ENCODE peak calls at places on chromosomes 11 and 22, in eight cellular contexts. H is glutamatergic neuron, C is OCI-LY7, V is foreskin fibroblast, E is cardiac fibroblast, T is hepatocyte, U is sigmoid colon, L is fibroblast of mammary gland. F is an unnamed sample.

GRCh38 chr11:2702771-2703486 is 3.1 kb upstream of the KCNQ1OT1 start:
- DNase-seq in E (no peak), H (peak), V (no peak), C (no peak), U (peak), T (no peak), L (no peak), F (no peak)

GRCh38 chr11:76232026-76232665 is 25.8 kb upstream of the WNT11 start:
- DNase-seq in V (no peak), H (no peak), U (no peak), C (peak), T (peak), E (no peak), L (no peak), F (no peak)

GRCh38 chr22:28600546-28601143 is 79.0 kb downstream of the TTC28 start:
- DNase-seq in H (no peak), T (peak), L (peak), V (peak), C (peak), E (peak), U (no peak), F (no peak)

GRCh38 chr22:35995772-35996171 is 32.9 kb downstream of the RBFOX2 start:
- DNase-seq in T (peak), C (no peak), H (peak), E (peak), V (peak), L (peak), U (peak), F (no peak)

GRCh38 chr22:37639070-37639760 is at the start of gene SH3BP1:
- DNase-seq in C (peak), U (no peak), V (peak), T (peak), L (no peak), H (peak), E (peak), F (peak)

GRCh38 chr11:128310676-128311445 is 276.5 kb downstream of the ETS1 start:
- DNase-seq in V (no peak), L (no peak), T (no peak), H (no peak), U (no peak), E (no peak), C (no peak), F (no peak)

GRCh38 chr11:69372589-69373250 is 78.8 kb downstream of the MYEOV start:
- DNase-seq in C (no peak), U (no peak), L (no peak), E (no peak), H (no peak), T (no peak), V (no peak), F (no peak)

GRCh38 chr11:19200410-19201201 is 1.2 kb downstream of the CSRP3 start:
- DNase-seq in E (peak), L (peak), C (no peak), U (no peak), V (peak), T (no peak), H (no peak), F (no peak)

GRCh38 chr11:62705401-62705800 is 1.8 kb downstream of the BSCL2 start:
- DNase-seq in U (no peak), H (no peak), V (no peak), C (no peak), L (no peak), E (peak), T (no peak), F (no peak)

GRCh38 chr22:20729194-20729593 is 44.7 kb upstream of the SERPIND1 start:
- DNase-seq in T (no peak), L (no peak), V (no peak), H (no peak), C (no peak), E (no peak), U (no peak), F (no peak)

GRCh38 chr22:27786253-27786898 is 15.2 kb downstream of the MN1 start:
- DNase-seq in L (no peak), T (no peak), C (no peak), V (no peak), H (no peak), E (no peak), U (peak), F (no peak)

GRCh38 chr22:30020511-30020910 is 59.8 kb upstream of the HORMAD2 start:
- DNase-seq in L (no peak), T (no peak), H (no peak), U (no peak), E (no peak), V (no peak), C (no peak), F (no peak)

GRCh38 chr11:7571640-7572000 is 57.8 kb downstream of the PPFIBP2 start:
- DNase-seq in V (peak), L (peak), C (peak), H (peak), T (peak), U (peak), E (peak), F (peak)

GRCh38 chr22:21642584-21643448 is 714 bp downstream of the SDF2L1 start:
- DNase-seq in E (peak), V (peak), C (peak), U (no peak), L (peak), H (peak), T (peak), F (peak)

GRCh38 chr11:69515271-69516245 is 34.1 kb downstream of the LINC01488 start:
- DNase-seq in E (no peak), U (peak), V (no peak), T (no peak), C (no peak), H (no peak), L (no peak), F (no peak)

GRCh38 chr22:34709641-34710040 is 356.3 kb upstream of the ISX start:
- DNase-seq in T (no peak), U (no peak), L (no peak), V (no peak), E (no peak), H (no peak), C (no peak), F (no peak)

GRCh38 chr11:71228961-71229360 is 23.4 kb downstream of the SHANK2 start:
- DNase-seq in T (no peak), V (peak), C (no peak), U (no peak), E (no peak), L (peak), H (no peak), F (no peak)

GRCh38 chr11:17991799-17992433 is 20.9 kb downstream of the SERGEF start:
- DNase-seq in U (no peak), T (peak), C (peak), L (peak), H (peak), E (peak), V (peak), F (peak)

GRCh38 chr11:120666121-120666639 is 154.6 kb downstream of the GRIK4 start:
- DNase-seq in V (no peak), C (peak), U (no peak), L (no peak), H (no peak), T (no peak), E (no peak), F (no peak)

GRCh38 chr11:111729441-111729840 is 36.7 kb downstream of the PPP2R1B start:
- DNase-seq in T (no peak), L (no peak), C (no peak), H (no peak), U (no peak), E (no peak), V (no peak), F (no peak)

GRCh38 chr11:109914038-109914437 is 179.2 kb upstream of the ZC3H12C start:
- DNase-seq in L (no peak), C (no peak), H (no peak), U (no peak), V (no peak), T (peak), E (no peak), F (no peak)

GRCh38 chr22:29716814-29717213 is 3.0 kb upstream of the CABP7 start:
- DNase-seq in V (peak), H (no peak), U (no peak), L (peak), T (peak), C (peak), E (peak), F (peak)

GRCh38 chr11:18720811-18721575 is 5.0 kb downstream of the IGSF22 start:
- DNase-seq in C (no peak), U (peak), L (peak), V (peak), T (peak), H (peak), E (peak), F (peak)

GRCh38 chr11:27279491-27279890 is 83.5 kb downstream of the CCDC34 start:
- DNase-seq in V (no peak), U (no peak), L (no peak), T (no peak), H (no peak), E (no peak), C (no peak), F (no peak)

GRCh38 chr22:19620742-19621371 is 93.4 kb upstream of the SEPTIN5 start:
- DNase-seq in T (no peak), U (no peak), H (no peak), E (peak), V (no peak), C (no peak), L (peak), F (no peak)

GRCh38 chr11:3922056-3922455 is 66.6 kb downstream of the STIM1 start:
- DNase-seq in E (no peak), C (no peak), T (no peak), V (no peak), H (no peak), U (no peak), L (no peak), F (no peak)

GRCh38 chr11:70104419-70104818 is 26.3 kb downstream of the ANO1 start:
- DNase-seq in L (no peak), C (no peak), E (no peak), H (no peak), T (peak), V (no peak), U (no peak), F (peak)

GRCh38 chr11:59754859-59755700 is at the start of gene STX3:
- DNase-seq in T (peak), L (peak), E (peak), H (peak), C (peak), U (peak), V (peak), F (peak)

GRCh38 chr11:57235761-57236703 is 1.0 kb downstream of the APLNR start:
- DNase-seq in H (no peak), C (no peak), U (no peak), T (no peak), V (no peak), L (no peak), E (no peak), F (no peak)

GRCh38 chr11:18010271-18010670 is 2.6 kb downstream of the SERGEF start:
- DNase-seq in L (no peak), U (no peak), H (no peak), T (no peak), E (no peak), C (peak), V (no peak), F (no peak)

GRCh38 chr22:49971232-49972162 is 10.9 kb downstream of the PIM3 start:
- DNase-seq in E (peak), U (peak), C (no peak), H (peak), L (peak), V (peak), T (peak), F (peak)

GRCh38 chr11:100849009-100849913 is 162.2 kb downstream of the ARHGAP42 start:
- DNase-seq in T (peak), U (no peak), E (peak), C (no peak), L (peak), H (no peak), V (peak), F (no peak)

GRCh38 chr11:73759520-73760065 is 1.3 kb downstream of the RAB6A start:
- DNase-seq in L (peak), V (peak), C (peak), E (peak), T (peak), U (no peak), H (no peak), F (no peak)

GRCh38 chr11:15258433-15259350 is 144.0 kb downstream of the INSC start:
- DNase-seq in L (peak), V (peak), E (peak), U (no peak), T (peak), H (no peak), C (peak), F (no peak)

GRCh38 chr11:65087827-65088226 is 3.8 kb downstream of the ZFPL1 start:
- DNase-seq in V (no peak), U (no peak), L (no peak), T (no peak), E (no peak), C (no peak), H (no peak), F (no peak)

GRCh38 chr11:2759228-2760195 is 59.7 kb upstream of the KCNQ1OT1 start:
- DNase-seq in C (no peak), H (peak), L (no peak), U (peak), E (no peak), T (no peak), V (no peak), F (no peak)

GRCh38 chr22:50088096-50088495 is 1.7 kb upstream of the MOV10L1 start:
- DNase-seq in U (no peak), V (no peak), C (no peak), T (no peak), E (no peak), L (no peak), H (no peak), F (no peak)

GRCh38 chr11:112156153-112156552 is 7.7 kb downstream of the IL18 start:
- DNase-seq in V (no peak), U (no peak), H (no peak), T (no peak), E (peak), L (no peak), C (no peak), F (no peak)

GRCh38 chr22:22786301-22787115 is 101.1 kb upstream of the IGLL5 start:
- DNase-seq in V (no peak), U (no peak), C (no peak), E (no peak), T (peak), L (no peak), H (no peak), F (no peak)

GRCh38 chr11:93614111-93614784 is 47.2 kb upstream of the CEP295 start:
- DNase-seq in H (no peak), C (peak), V (peak), L (no peak), T (no peak), E (no peak), U (no peak), F (no peak)
- TF ChIP-seq CTCF in H (no peak), C (peak), V (peak), L (no peak), T (no peak), E (peak), U (no peak), F (no peak)

GRCh38 chr11:79155237-79155636 is 285.6 kb downstream of the TENM4 start:
- DNase-seq in H (no peak), V (no peak), U (no peak), E (no peak), C (no peak), T (no peak), L (no peak), F (no peak)

GRCh38 chr11:79156031-79156430 is 284.8 kb downstream of the TENM4 start:
- DNase-seq in V (no peak), U (no peak), C (no peak), T (no peak), E (no peak), L (no peak), H (no peak), F (no peak)

GRCh38 chr11:79157738-79158137 is 283.1 kb downstream of the TENM4 start:
- DNase-seq in V (no peak), U (no peak), E (no peak), H (no peak), C (no peak), T (no peak), L (no peak), F (no peak)

GRCh38 chr11:79160786-79161403 is 279.9 kb downstream of the TENM4 start:
- DNase-seq in E (peak), V (peak), L (peak), H (no peak), T (peak), U (no peak), C (no peak), F (peak)

GRCh38 chr11:79159657-79160450 is 281.0 kb downstream of the TENM4 start:
- DNase-seq in E (no peak), H (no peak), U (no peak), C (no peak), T (no peak), L (no peak), V (peak), F (no peak)
- TF ChIP-seq CTCF in E (no peak), H (peak), U (no peak), C (peak), T (peak), L (peak), V (no peak), F (no peak)

GRCh38 chr11:75144716-75145014 is 6.2 kb upstream of the SLCO2B1 start:
- DNase-seq in U (peak), V (no peak), C (no peak), L (no peak), T (no peak), E (no peak), H (no peak), F (no peak)

GRCh38 chr11:75143420-75143731 is 7.5 kb upstream of the SLCO2B1 start:
- DNase-seq in E (no peak), L (no peak), T (no peak), C (no peak), V (no peak), U (no peak), H (no peak), F (no peak)

GRCh38 chr11:75141166-75141565 is 9.7 kb upstream of the SLCO2B1 start:
- DNase-seq in U (no peak), V (no peak), L (no peak), E (no peak), C (no peak), H (no peak), T (no peak), F (no peak)

GRCh38 chr11:75140269-75141138 is 10.4 kb upstream of the SLCO2B1 start:
- DNase-seq in U (no peak), T (peak), L (peak), E (peak), C (peak), V (peak), H (peak), F (peak)

DNA sequence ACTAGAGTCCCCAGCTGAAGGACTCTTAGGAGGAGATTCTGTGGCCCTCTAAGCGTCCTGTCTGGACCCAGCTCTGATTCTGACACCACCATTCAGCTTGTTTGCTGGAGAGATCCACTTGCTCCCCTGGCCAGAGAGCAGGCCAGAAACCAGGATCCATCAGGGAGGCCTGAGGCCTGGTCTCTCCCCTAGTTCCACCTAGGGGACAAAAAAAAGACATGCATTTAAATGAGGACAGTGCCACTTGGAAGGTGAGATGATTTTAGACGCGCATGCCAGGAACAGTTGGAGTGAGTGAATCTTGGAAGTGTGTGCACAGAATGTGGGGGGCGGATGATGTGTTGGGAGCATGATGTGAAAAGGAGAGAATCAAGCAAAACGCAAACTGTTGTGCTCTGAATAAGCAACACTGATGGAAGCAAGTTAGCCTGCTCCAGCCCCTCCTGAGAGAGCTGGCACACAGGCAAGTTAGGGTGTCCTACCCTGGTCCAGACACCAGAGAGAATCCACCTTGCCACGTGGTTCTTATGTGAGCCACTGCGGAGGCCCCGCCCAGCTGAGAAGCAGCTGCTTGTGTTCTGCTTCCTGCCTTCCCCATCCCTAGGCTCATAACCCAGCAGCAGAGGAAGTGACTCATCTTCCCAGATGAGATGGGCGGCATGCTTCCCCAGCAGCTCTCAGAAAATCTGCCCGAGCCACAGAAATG is 8.0 kb upstream of the SLCO2B1 start:
- DNase-seq in T (peak), V (peak), H (no peak), E (peak), C (peak), U (peak), L (peak), F (no peak)
- TF ChIP-seq CTCF in T (no peak), V (no peak), H (no peak), E (no peak), C (no peak), U (no peak), L (no peak), F (no peak)

DNA sequence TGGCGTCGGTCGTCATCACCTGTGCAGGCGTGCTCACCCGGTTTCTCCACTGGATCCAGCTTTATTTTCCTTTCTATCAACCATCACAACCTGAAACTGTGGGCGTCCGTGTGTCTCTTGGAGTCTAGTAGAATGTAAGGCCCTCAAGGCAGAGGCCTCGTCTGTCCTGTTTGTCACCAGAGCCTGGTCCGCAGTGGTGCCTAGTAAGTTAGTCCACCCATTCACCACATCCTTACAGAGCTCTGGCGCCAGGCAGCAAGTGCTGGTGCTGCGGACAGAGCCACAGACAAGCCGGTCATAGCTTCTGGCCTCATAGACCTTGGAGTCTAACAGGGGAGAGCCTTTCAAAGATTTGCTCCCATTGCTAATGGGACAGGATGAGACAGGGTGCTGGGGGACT is 64.4 kb upstream of the PARVG start:
- DNase-seq in H (no peak), E (no peak), U (peak), C (no peak), L (no peak), V (no peak), T (no peak), F (no peak)
- TF ChIP-seq CTCF in H (no peak), E (no peak), U (no peak), C (no peak), L (no peak), V (no peak), T (no peak), F (no peak)

DNA sequence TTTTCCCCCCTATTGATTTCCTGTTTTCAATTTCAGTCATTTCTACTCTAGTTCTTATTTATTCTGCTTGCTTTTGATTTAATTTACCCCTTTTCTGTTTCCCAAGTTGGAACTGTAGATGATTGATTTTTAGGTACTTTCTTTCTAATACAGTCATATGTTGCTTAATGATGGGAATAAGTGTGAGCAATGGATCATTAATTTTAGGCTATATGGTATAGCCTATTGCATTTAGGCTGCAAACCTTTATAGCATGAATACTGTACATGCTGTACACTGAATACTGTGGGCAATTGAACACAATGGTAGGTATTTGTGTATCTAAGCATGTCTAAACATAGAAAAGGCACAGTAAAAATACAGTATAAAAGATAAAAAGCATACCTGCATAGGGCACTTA is 44.9 kb downstream of the DDX10 start:
- DNase-seq in L (no peak), U (no peak), E (no peak), T (no peak), H (no peak), C (no peak), V (no peak), F (no peak)
- TF ChIP-seq CTCF in L (no peak), U (no peak), E (no peak), T (no peak), H (no peak), C (no peak), V (no peak), F (no peak)

DNA sequence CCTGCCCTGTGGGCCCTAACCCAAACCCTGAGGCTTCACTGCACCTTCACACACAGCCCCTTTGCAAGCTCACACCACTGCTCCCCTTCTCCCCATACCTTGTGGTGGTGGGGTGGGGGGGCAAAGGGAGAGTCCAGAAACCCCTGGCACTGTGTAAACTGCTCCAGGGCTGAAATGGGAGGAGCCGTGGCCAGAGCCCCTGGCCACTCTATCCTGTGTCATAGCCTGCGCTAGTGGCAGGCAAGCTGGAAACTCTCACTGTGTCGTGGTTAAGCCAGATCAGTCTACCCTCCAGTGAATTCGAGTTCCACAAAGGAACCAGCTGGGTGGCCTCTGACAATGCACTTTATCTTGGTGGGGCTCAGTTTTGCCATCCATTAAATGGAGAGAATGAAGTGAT is 8.4 kb upstream of the SYT13 start:
- DNase-seq in T (no peak), L (no peak), H (no peak), U (no peak), C (no peak), E (no peak), V (no peak), F (no peak)
- TF ChIP-seq CTCF in T (no peak), L (no peak), H (no peak), U (no peak), C (no peak), E (no peak), V (no peak), F (no peak)

GRCh38 chr11:43515090-43515489 is 156.4 kb downstream of the TTC17 start:
- DNase-seq in T (no peak), C (peak), L (no peak), E (no peak), H (peak), U (no peak), V (no peak), F (peak)
- TF ChIP-seq CTCF in T (no peak), C (no peak), L (peak), E (peak), H (no peak), U (no peak), V (no peak), F (no peak)

F was measured in nephron progenitor cell.